ENCODE peak calls at places on chromosome 19, in five cellular contexts. One of them, this sample, is unnamed.

GRCh38 chr19:38868551-38868950 is 9.5 kb downstream of the RINL start:
- DNase-seq in heart left ventricle: no peak
- DNase-seq in thoracic aorta: no peak
- DNase-seq in left ventricle myocardium inferior: no peak
- DNase-seq in aorta: no peak
- DNase-seq in this sample: no peak

GRCh38 chr19:13057744-13058143 is 44.9 kb downstream of the LYL1 start:
- DNase-seq in heart left ventricle: peak; percentile 32
- DNase-seq in thoracic aorta: no peak
- DNase-seq in left ventricle myocardium inferior: no peak
- DNase-seq in aorta: no peak
- DNase-seq in this sample: no peak

GRCh38 chr19:35143818-35144217 is 763 bp downstream of the FXYD7 start:
- DNase-seq in heart left ventricle: no peak
- DNase-seq in thoracic aorta: no peak
- DNase-seq in left ventricle myocardium inferior: no peak
- DNase-seq in aorta: no peak
- DNase-seq in this sample: no peak

GRCh38 chr19:40741527-40742390 is 8.5 kb downstream of the ACTMAP start:
- DNase-seq in heart left ventricle: no peak
- DNase-seq in thoracic aorta: no peak
- DNase-seq in left ventricle myocardium inferior: no peak
- DNase-seq in aorta: no peak
- DNase-seq in this sample: no peak

GRCh38 chr19:39846678-39847486 is 703 bp upstream of the FBL start:
- DNase-seq in heart left ventricle: no peak
- DNase-seq in thoracic aorta: no peak
- DNase-seq in left ventricle myocardium inferior: no peak
- DNase-seq in aorta: no peak
- DNase-seq in this sample: no peak

GRCh38 chr19:32864318-32865007 is 5.1 kb downstream of the SLC7A9 start:
- DNase-seq in heart left ventricle: no peak
- DNase-seq in thoracic aorta: no peak
- DNase-seq in left ventricle myocardium inferior: no peak
- DNase-seq in aorta: no peak
- DNase-seq in this sample: no peak

GRCh38 chr19:49690656-49691242 is at the start of gene CPT1C:
- DNase-seq in heart left ventricle: peak; percentile 80
- DNase-seq in thoracic aorta: no peak
- DNase-seq in left ventricle myocardium inferior: peak; percentile 83
- DNase-seq in aorta: peak; percentile 90
- DNase-seq in this sample: peak; percentile 87

GRCh38 chr19:38337360-38337653 is 1.7 kb downstream of the CATSPERG start:
- DNase-seq in heart left ventricle: no peak
- DNase-seq in thoracic aorta: no peak
- DNase-seq in left ventricle myocardium inferior: no peak
- DNase-seq in aorta: no peak
- DNase-seq in this sample: no peak

GRCh38 chr19:10766681-10767201 is 48.9 kb downstream of the DNM2 start:
- DNase-seq in heart left ventricle: peak; percentile 60
- DNase-seq in thoracic aorta: no peak
- DNase-seq in left ventricle myocardium inferior: peak; percentile 49
- DNase-seq in aorta: peak; percentile 82
- DNase-seq in this sample: no peak

GRCh38 chr19:681029-681626 is 4.9 kb downstream of the FSTL3 start:
- DNase-seq in heart left ventricle: peak; percentile 90
- DNase-seq in thoracic aorta: no peak
- DNase-seq in left ventricle myocardium inferior: peak; percentile 55
- DNase-seq in aorta: no peak
- DNase-seq in this sample: no peak

GRCh38 chr19:39310558-39311311 is 9.9 kb downstream of the LRFN1 start:
- DNase-seq in heart left ventricle: no peak
- DNase-seq in thoracic aorta: no peak
- DNase-seq in left ventricle myocardium inferior: no peak
- DNase-seq in aorta: no peak
- DNase-seq in this sample: no peak

GRCh38 chr19:6970478-6970877 is 50.8 kb downstream of the MBD3L2B start:
- DNase-seq in heart left ventricle: no peak
- DNase-seq in thoracic aorta: no peak
- DNase-seq in left ventricle myocardium inferior: no peak
- DNase-seq in aorta: no peak
- DNase-seq in this sample: no peak

GRCh38 chr19:50334741-50335421 is 5.7 kb upstream of the KCNC3 start:
- DNase-seq in heart left ventricle: no peak
- DNase-seq in thoracic aorta: no peak
- DNase-seq in left ventricle myocardium inferior: no peak
- DNase-seq in aorta: no peak
- DNase-seq in this sample: no peak

GRCh38 chr19:11382898-11383705 is 1.0 kb downstream of the EPOR start:
- DNase-seq in heart left ventricle: peak; percentile 30
- DNase-seq in thoracic aorta: no peak
- DNase-seq in left ventricle myocardium inferior: peak; percentile 60
- DNase-seq in aorta: peak; percentile 86
- DNase-seq in this sample: no peak

GRCh38 chr19:7925171-7925837 is 631 bp downstream of the CTXN1 start:
- DNase-seq in heart left ventricle: peak; percentile 54
- DNase-seq in thoracic aorta: no peak
- DNase-seq in left ventricle myocardium inferior: peak; percentile 50
- DNase-seq in aorta: peak; percentile 93
- DNase-seq in this sample: peak; percentile 81

GRCh38 chr19:6519289-6519688 is 11.5 kb upstream of the TNFSF9 start:
- DNase-seq in heart left ventricle: no peak
- DNase-seq in thoracic aorta: no peak
- DNase-seq in left ventricle myocardium inferior: no peak
- DNase-seq in aorta: no peak
- DNase-seq in this sample: no peak

GRCh38 chr19:32606289-32606688 is 25.3 kb downstream of the PDCD5 start:
- DNase-seq in heart left ventricle: no peak
- DNase-seq in thoracic aorta: no peak
- DNase-seq in left ventricle myocardium inferior: no peak
- DNase-seq in aorta: no peak
- DNase-seq in this sample: no peak

GRCh38 chr19:51708811-51709210 is 15.0 kb downstream of the HAS1 start:
- DNase-seq in heart left ventricle: no peak
- DNase-seq in thoracic aorta: no peak
- DNase-seq in left ventricle myocardium inferior: no peak
- DNase-seq in aorta: no peak
- DNase-seq in this sample: no peak

GRCh38 chr19:18487576-18488402 is 34.1 kb downstream of the ELL start:
- DNase-seq in heart left ventricle: no peak
- DNase-seq in thoracic aorta: no peak
- DNase-seq in left ventricle myocardium inferior: no peak
- DNase-seq in aorta: no peak
- DNase-seq in this sample: no peak

GRCh38 chr19:41808663-41809566 is 12.5 kb downstream of the CEACAM3 start:
- DNase-seq in heart left ventricle: peak; percentile 30
- DNase-seq in thoracic aorta: no peak
- DNase-seq in left ventricle myocardium inferior: peak; percentile 31
- DNase-seq in aorta: peak; percentile 70
- DNase-seq in this sample: no peak

GRCh38 chr19:435707-436412 is 25.0 kb downstream of the SHC2 start:
- DNase-seq in heart left ventricle: no peak
- DNase-seq in thoracic aorta: no peak
- DNase-seq in left ventricle myocardium inferior: no peak
- DNase-seq in aorta: no peak
- DNase-seq in this sample: no peak

GRCh38 chr19:39870171-39870971 is 24.2 kb upstream of the FBL start:
- DNase-seq in heart left ventricle: no peak
- DNase-seq in thoracic aorta: no peak
- DNase-seq in left ventricle myocardium inferior: no peak
- DNase-seq in aorta: peak; percentile 64
- DNase-seq in this sample: no peak

GRCh38 chr19:42396248-42396541 is 6.1 kb upstream of the CNFN start:
- DNase-seq in heart left ventricle: no peak
- DNase-seq in thoracic aorta: no peak
- DNase-seq in left ventricle myocardium inferior: no peak
- DNase-seq in aorta: no peak
- DNase-seq in this sample: no peak

GRCh38 chr19:33290956-33291622 is 11.2 kb downstream of the CEBPA start:
- DNase-seq in heart left ventricle: no peak
- DNase-seq in thoracic aorta: no peak
- DNase-seq in left ventricle myocardium inferior: no peak
- DNase-seq in aorta: peak; percentile 50
- DNase-seq in this sample: no peak

GRCh38 chr19:31905980-31906948 is 439.1 kb upstream of the ZNF507 start:
- DNase-seq in heart left ventricle: peak; percentile 42
- DNase-seq in thoracic aorta: no peak
- DNase-seq in left ventricle myocardium inferior: peak; percentile 17
- DNase-seq in aorta: no peak
- DNase-seq in this sample: peak; percentile 58

GRCh38 chr19:40609561-40610395 is 8.6 kb downstream of the LTBP4 start:
- DNase-seq in heart left ventricle: peak; percentile 93
- DNase-seq in thoracic aorta: peak; percentile 75
- DNase-seq in left ventricle myocardium inferior: peak; percentile 90
- DNase-seq in aorta: peak; percentile 95
- DNase-seq in this sample: peak; percentile 75

GRCh38 chr19:2063824-2064223 is 12.8 kb upstream of the MKNK2 start:
- DNase-seq in heart left ventricle: no peak
- DNase-seq in thoracic aorta: no peak
- DNase-seq in left ventricle myocardium inferior: no peak
- DNase-seq in aorta: no peak
- DNase-seq in this sample: no peak

GRCh38 chr19:49832556-49832955 is 14.5 kb downstream of the MED25 start:
- DNase-seq in heart left ventricle: no peak
- DNase-seq in thoracic aorta: no peak
- DNase-seq in left ventricle myocardium inferior: no peak
- DNase-seq in aorta: no peak
- DNase-seq in this sample: no peak

GRCh38 chr19:12194827-12195500 is 32.1 kb downstream of the ZNF136 start:
- DNase-seq in heart left ventricle: peak; percentile 88
- DNase-seq in thoracic aorta: peak; percentile 38
- DNase-seq in left ventricle myocardium inferior: peak; percentile 87
- DNase-seq in aorta: peak; percentile 88
- DNase-seq in this sample: peak; percentile 81

GRCh38 chr19:1384478-1385110 is 887 bp downstream of the NDUFS7 start:
- DNase-seq in heart left ventricle: no peak
- DNase-seq in thoracic aorta: no peak
- DNase-seq in left ventricle myocardium inferior: no peak
- DNase-seq in aorta: no peak
- DNase-seq in this sample: no peak

GRCh38 chr19:41437944-41438574 is 1.7 kb downstream of the DMAC2 start:
- DNase-seq in heart left ventricle: no peak
- DNase-seq in thoracic aorta: no peak
- DNase-seq in left ventricle myocardium inferior: no peak
- DNase-seq in aorta: peak; percentile 57
- DNase-seq in this sample: no peak

GRCh38 chr19:24062222-24062621 is 24.8 kb upstream of the ZNF254 start:
- DNase-seq in heart left ventricle: no peak
- DNase-seq in thoracic aorta: no peak
- DNase-seq in left ventricle myocardium inferior: no peak
- DNase-seq in aorta: no peak
- DNase-seq in this sample: no peak

GRCh38 chr19:2327773-2328400 is 499 bp downstream of the LSM7 start:
- DNase-seq in heart left ventricle: no peak
- DNase-seq in thoracic aorta: peak; percentile 19
- DNase-seq in left ventricle myocardium inferior: no peak
- DNase-seq in aorta: no peak
- DNase-seq in this sample: no peak

GRCh38 chr19:57974434-57974833 is at the start of gene C19orf18:
- DNase-seq in heart left ventricle: no peak
- DNase-seq in thoracic aorta: no peak
- DNase-seq in left ventricle myocardium inferior: no peak
- DNase-seq in aorta: no peak
- DNase-seq in this sample: no peak

GRCh38 chr19:57978586-57979289 is 4.4 kb upstream of the C19orf18 start:
- DNase-seq in heart left ventricle: no peak
- DNase-seq in thoracic aorta: no peak
- DNase-seq in left ventricle myocardium inferior: no peak
- DNase-seq in aorta: no peak
- DNase-seq in this sample: no peak
- H3K9me3 ChIP-seq in heart left ventricle: peaks cover 54% of the 10 kb centered on the region
- H3K9me3 ChIP-seq in thoracic aorta: peaks cover 100% of the 10 kb centered on the region
- H3K9me3 ChIP-seq in left ventricle myocardium inferior: peaks cover 100% of the 10 kb centered on the region
- H3K9me3 ChIP-seq in aorta: peaks cover 42% of the 10 kb centered on the region
- H3K9me3 ChIP-seq in this sample: peaks cover 99% of the 10 kb centered on the region

GRCh38 chr19:4518345-4519171 is at the start of gene PLIN4:
- DNase-seq in heart left ventricle: peak; percentile 84
- DNase-seq in thoracic aorta: no peak
- DNase-seq in left ventricle myocardium inferior: peak; percentile 85
- DNase-seq in aorta: peak; percentile 86
- DNase-seq in this sample: peak; percentile 89
- H3K4me1 ChIP-seq in heart left ventricle: peaks cover 18% of the 10 kb centered on the region
- H3K4me1 ChIP-seq in thoracic aorta: peaks cover 21% of the 10 kb centered on the region
- H3K4me1 ChIP-seq in left ventricle myocardium inferior: peaks cover 56% of the 10 kb centered on the region
- H3K4me1 ChIP-seq in aorta: no peaks in the 10 kb centered on the region
- H3K4me1 ChIP-seq in this sample: peaks cover 14% of the 10 kb centered on the region

GRCh38 chr19:54536956-54537355 is 34.3 kb downstream of the LAIR2 start:
- DNase-seq in heart left ventricle: no peak
- DNase-seq in thoracic aorta: no peak
- DNase-seq in left ventricle myocardium inferior: no peak
- DNase-seq in aorta: no peak
- DNase-seq in this sample: no peak

GRCh38 chr19:54541712-54542111 is 31.9 kb upstream of the LILRA2 start:
- DNase-seq in heart left ventricle: no peak
- DNase-seq in thoracic aorta: no peak
- DNase-seq in left ventricle myocardium inferior: no peak
- DNase-seq in aorta: no peak
- DNase-seq in this sample: no peak
- H3K9me3 ChIP-seq in heart left ventricle: no peaks in the 10 kb centered on the region
- H3K9me3 ChIP-seq in thoracic aorta: no peaks in the 10 kb centered on the region
- H3K9me3 ChIP-seq in left ventricle myocardium inferior: peaks cover 6% of the 10 kb centered on the region
- H3K9me3 ChIP-seq in aorta: peaks cover 2% of the 10 kb centered on the region
- H3K9me3 ChIP-seq in this sample: no peaks in the 10 kb centered on the region

GRCh38 chr19:29667941-29668340 is 2.7 kb downstream of the PLEKHF1 start:
- DNase-seq in heart left ventricle: no peak
- DNase-seq in thoracic aorta: no peak
- DNase-seq in left ventricle myocardium inferior: no peak
- DNase-seq in aorta: no peak
- DNase-seq in this sample: no peak
- H3K4me1 ChIP-seq in heart left ventricle: peaks cover 57% of the 10 kb centered on the region
- H3K4me1 ChIP-seq in thoracic aorta: peaks cover 82% of the 10 kb centered on the region
- H3K4me1 ChIP-seq in left ventricle myocardium inferior: peaks cover 98% of the 10 kb centered on the region
- H3K4me1 ChIP-seq in aorta: peaks cover 2% of the 10 kb centered on the region
- H3K4me1 ChIP-seq in this sample: peaks cover 33% of the 10 kb centered on the region

DNA sequence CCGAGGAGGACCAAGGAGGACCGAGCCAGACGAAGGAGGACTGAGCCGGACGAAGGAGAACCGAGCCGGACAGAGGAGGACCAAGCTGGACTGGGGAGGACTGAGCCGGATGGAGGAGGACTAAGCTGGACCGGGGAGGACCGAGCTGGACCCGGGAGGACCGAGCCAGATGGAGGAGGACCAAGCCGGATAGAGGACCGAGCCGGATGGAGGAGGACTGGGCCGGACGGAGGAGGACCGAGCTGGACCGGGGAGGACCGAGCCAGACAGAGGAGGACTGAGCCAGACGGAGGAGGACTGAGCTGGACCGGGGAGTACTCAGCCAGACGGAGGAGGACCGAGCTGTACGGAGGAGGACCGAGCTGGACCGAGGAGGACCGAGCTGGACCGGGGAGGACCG is 3.2 kb downstream of the PIP5K1C start:
- DNase-seq in heart left ventricle: no peak
- DNase-seq in thoracic aorta: no peak
- DNase-seq in left ventricle myocardium inferior: no peak
- DNase-seq in aorta: peak; percentile 74
- DNase-seq in this sample: no peak
- H3K9me3 ChIP-seq in heart left ventricle: no peaks in the 10 kb centered on the region
- H3K9me3 ChIP-seq in thoracic aorta: no peaks in the 10 kb centered on the region
- H3K9me3 ChIP-seq in left ventricle myocardium inferior: no peaks in the 10 kb centered on the region
- H3K9me3 ChIP-seq in aorta: no peaks in the 10 kb centered on the region
- H3K9me3 ChIP-seq in this sample: no peaks in the 10 kb centered on the region

GRCh38 chr19:46953955-46954501 is 65.6 kb upstream of the NPAS1 start:
- DNase-seq in heart left ventricle: no peak
- DNase-seq in thoracic aorta: no peak
- DNase-seq in left ventricle myocardium inferior: no peak
- DNase-seq in aorta: peak; percentile 47
- DNase-seq in this sample: no peak
- H3K4me1 ChIP-seq in heart left ventricle: peaks cover 28% of the 10 kb centered on the region
- H3K4me1 ChIP-seq in thoracic aorta: peaks cover 54% of the 10 kb centered on the region
- H3K4me1 ChIP-seq in left ventricle myocardium inferior: peaks cover 80% of the 10 kb centered on the region
- H3K4me1 ChIP-seq in aorta: peaks cover 2% of the 10 kb centered on the region
- H3K4me1 ChIP-seq in this sample: peaks cover 12% of the 10 kb centered on the region

This sample was measured in uterus.